ENCODE peak calls at places on chromosomes 11 and 22, in ten cellular contexts. Z is mesendoderm, E is mesenteric fat pad, D is astrocyte of the cerebellum, J is OCI-M1, M is coronary artery, I is RCC 7860, L is SW 1271, Y is fibroblast of the conjunctiva, H is endothelial cell. Q is an unnamed sample.

GRCh38 chr11:64245401-64245796 is 1.3 kb downstream of the PPP1R14B start:
- DNase-seq in L (no peak), H (no peak), Z (no peak), E (no peak), Y (no peak), J (no peak), D (no peak), I (no peak), M (no peak), Q (no peak)

GRCh38 chr22:41367039-41367679 is 14.6 kb upstream of the TEF start:
- DNase-seq in J (peak), M (peak), E (peak), Z (peak), I (peak), H (no peak), L (no peak), Y (peak), D (peak), Q (peak)

GRCh38 chr11:69199583-69200295 is 44.0 kb downstream of the SMIM38 start:
- DNase-seq in E (no peak), J (no peak), I (no peak), M (no peak), L (no peak), D (no peak), H (no peak), Z (peak), Y (no peak), Q (no peak)

GRCh38 chr11:76166314-76166713 is 40.0 kb downstream of the WNT11 start:
- DNase-seq in L (no peak), D (no peak), H (no peak), Y (no peak), Z (no peak), I (no peak), J (peak), M (no peak), E (no peak), Q (no peak)

GRCh38 chr11:16603890-16604783 is 134.3 kb upstream of the C11orf58 start:
- DNase-seq in M (peak), I (no peak), H (peak), E (no peak), Z (peak), Y (no peak), D (no peak), J (no peak), L (no peak), Q (peak)

GRCh38 chr11:29008481-29008880 is 900.3 kb downstream of the METTL15 start:
- DNase-seq in M (no peak), Z (no peak), H (no peak), D (no peak), Y (no peak), L (no peak), I (no peak), E (no peak), J (no peak), Q (no peak)

GRCh38 chr11:2404735-2405196 is 4.2 kb downstream of the TSSC4 start:
- DNase-seq in D (no peak), Y (no peak), H (no peak), J (no peak), L (no peak), Z (no peak), E (no peak), M (no peak), I (no peak), Q (no peak)

GRCh38 chr11:43823316-43823715 is 57.3 kb upstream of the ALKBH3 start:
- DNase-seq in Y (no peak), J (no peak), M (no peak), L (no peak), H (no peak), E (no peak), Z (no peak), I (no peak), D (no peak), Q (no peak)

GRCh38 chr11:19658344-19658743 is 54.3 kb upstream of the NAV2 start:
- DNase-seq in J (no peak), Z (no peak), E (no peak), L (no peak), H (no peak), D (no peak), Y (no peak), I (no peak), M (no peak), Q (no peak)

GRCh38 chr22:29442976-29443375 is 4.6 kb downstream of the RFPL1 start:
- DNase-seq in E (no peak), Y (no peak), D (no peak), J (no peak), H (no peak), L (no peak), Z (no peak), M (no peak), I (no peak), Q (no peak)

GRCh38 chr11:123526918-123527317 is 96.8 kb downstream of the GRAMD1B start:
- DNase-seq in M (no peak), E (no peak), D (no peak), Y (no peak), J (no peak), Z (no peak), H (no peak), L (no peak), I (no peak), Q (no peak)